ENCODE peak calls at places on chromosome 16, in nine cellular contexts. R, A, X, E, U, K, F, C and D are unnamed samples.

GRCh38 chr16:6363891-6364607 is 968.6 kb upstream of the RBFOX1 start:
- DNase-seq in A (no peak), F (no peak), U (no peak), X (no peak), K (no peak), C (no peak), R (no peak), E (no peak), D (no peak)

GRCh38 chr16:63581560-63581959 is 1540.3 kb downstream of the CDH11 start:
- DNase-seq in E (no peak), X (no peak), A (no peak), C (no peak), F (no peak), U (no peak), R (no peak), K (no peak), D (no peak)

GRCh38 chr16:19607610-19608280 is 52.2 kb downstream of the VPS35L start:
- DNase-seq in U (peak), C (no peak), K (no peak), A (no peak), E (no peak), R (no peak), X (no peak), F (peak), D (no peak)

GRCh38 chr16:58499615-58500328 is at the start of gene NDRG4:
- DNase-seq in C (peak), X (peak), K (no peak), U (peak), R (no peak), A (peak), E (no peak), F (peak), D (peak)

GRCh38 chr16:48617711-48618148 is 7.8 kb upstream of the N4BP1 start:
- DNase-seq in A (peak), F (peak), E (no peak), C (no peak), X (no peak), K (no peak), R (peak), U (no peak), D (no peak)

GRCh38 chr16:8569650-8570338 is 20.5 kb downstream of the TMEM114 start:
- DNase-seq in C (no peak), R (no peak), F (no peak), E (no peak), X (no peak), A (no peak), K (no peak), U (no peak), D (no peak)

GRCh38 chr16:5071681-5072333 is at the start of gene ALG1:
- DNase-seq in F (peak), U (peak), K (peak), E (peak), C (peak), R (peak), X (peak), A (peak), D (peak)

GRCh38 chr16:8590161-8590688 is at the start of gene TMEM114:
- DNase-seq in X (no peak), R (no peak), U (no peak), F (no peak), A (no peak), K (no peak), E (no peak), C (no peak), D (no peak)

GRCh38 chr16:53055603-53056527 is 1.1 kb downstream of the CHD9 start:
- DNase-seq in U (peak), F (peak), E (no peak), X (peak), A (no peak), C (peak), K (peak), R (peak), D (no peak)

GRCh38 chr16:12455287-12455798 is 348.3 kb downstream of the CPPED1 start:
- DNase-seq in X (peak), C (no peak), K (no peak), R (peak), U (peak), F (peak), A (peak), E (no peak), D (peak)

GRCh38 chr16:31869511-31870201 is 4.0 kb upstream of the ZNF267 start:
- DNase-seq in K (no peak), X (peak), F (peak), A (no peak), R (peak), E (peak), C (peak), U (peak), D (no peak)

GRCh38 chr16:60681014-60681413 is 1355.2 kb downstream of the CDH8 start:
- DNase-seq in R (no peak), C (no peak), E (no peak), K (no peak), U (no peak), A (no peak), X (no peak), F (no peak), D (no peak)

GRCh38 chr16:84806256-84806889 is 13.4 kb upstream of the CRISPLD2 start:
- DNase-seq in E (no peak), C (peak), U (peak), X (peak), R (no peak), A (peak), F (peak), K (no peak), D (no peak)

GRCh38 chr16:8589293-8590160 is 784 bp downstream of the TMEM114 start:
- DNase-seq in A (no peak), K (no peak), U (no peak), F (no peak), R (no peak), E (no peak), X (no peak), C (no peak), D (no peak)

GRCh38 chr16:55464375-55464774 is 14.6 kb upstream of the MMP2 start:
- DNase-seq in U (no peak), F (no peak), A (no peak), E (no peak), C (no peak), R (no peak), X (no peak), K (no peak), D (no peak)

GRCh38 chr16:27083861-27084261 is 17.1 kb downstream of the C16orf82 start:
- DNase-seq in A (no peak), C (no peak), E (no peak), R (no peak), F (no peak), X (no peak), U (no peak), K (no peak), D (no peak)

GRCh38 chr16:66849021-66849420 is 4.8 kb downstream of the CA7 start:
- DNase-seq in E (no peak), X (no peak), A (no peak), U (no peak), R (no peak), C (no peak), K (no peak), F (no peak), D (no peak)

GRCh38 chr16:27706156-27706705 is 156.3 kb downstream of the KATNIP start:
- DNase-seq in A (no peak), R (no peak), F (no peak), C (no peak), E (no peak), K (no peak), X (no peak), U (no peak), D (no peak)

GRCh38 chr16:5010576-5011329 is 23.0 kb downstream of the NAGPA start:
- DNase-seq in K (no peak), R (no peak), E (no peak), C (no peak), U (no peak), A (no peak), X (no peak), F (no peak), D (no peak)

GRCh38 chr16:54584121-54584520 is 297.5 kb upstream of the IRX3 start:
- DNase-seq in U (no peak), R (no peak), A (no peak), E (no peak), C (no peak), K (no peak), X (no peak), F (no peak), D (no peak)

GRCh38 chr16:67000384-67001158 is 12.2 kb downstream of the CES4A start:
- DNase-seq in A (peak), E (no peak), C (no peak), F (peak), R (peak), X (no peak), U (peak), K (peak), D (peak)

GRCh38 chr16:58022601-58023371 is 2.8 kb upstream of the MMP15 start:
- DNase-seq in A (peak), F (peak), K (peak), U (peak), C (no peak), R (peak), X (peak), E (peak), D (no peak)

GRCh38 chr16:8674413-8675022 is at the start of gene ABAT:
- DNase-seq in A (peak), E (peak), K (peak), F (peak), X (peak), R (peak), U (peak), C (peak), D (peak)

GRCh38 chr16:78556421-78556820 is 457.0 kb downstream of the WWOX start:
- DNase-seq in A (no peak), E (no peak), U (no peak), X (no peak), F (no peak), R (no peak), K (no peak), C (no peak), D (no peak)

GRCh38 chr16:71914802-71915201 is 19.5 kb downstream of the IST1 start:
- DNase-seq in K (no peak), R (no peak), X (peak), C (no peak), F (no peak), U (no peak), A (no peak), E (no peak), D (no peak)

GRCh38 chr16:55052335-55053070 is 121.8 kb downstream of the IRX5 start:
- DNase-seq in C (no peak), F (no peak), E (no peak), R (no peak), A (no peak), X (no peak), K (no peak), U (no peak), D (no peak)

GRCh38 chr16:2827481-2827790 is 2.7 kb upstream of the ZG16B start:
- DNase-seq in C (no peak), U (no peak), K (no peak), X (no peak), F (no peak), A (no peak), E (no peak), R (no peak), D (no peak)

DNA sequence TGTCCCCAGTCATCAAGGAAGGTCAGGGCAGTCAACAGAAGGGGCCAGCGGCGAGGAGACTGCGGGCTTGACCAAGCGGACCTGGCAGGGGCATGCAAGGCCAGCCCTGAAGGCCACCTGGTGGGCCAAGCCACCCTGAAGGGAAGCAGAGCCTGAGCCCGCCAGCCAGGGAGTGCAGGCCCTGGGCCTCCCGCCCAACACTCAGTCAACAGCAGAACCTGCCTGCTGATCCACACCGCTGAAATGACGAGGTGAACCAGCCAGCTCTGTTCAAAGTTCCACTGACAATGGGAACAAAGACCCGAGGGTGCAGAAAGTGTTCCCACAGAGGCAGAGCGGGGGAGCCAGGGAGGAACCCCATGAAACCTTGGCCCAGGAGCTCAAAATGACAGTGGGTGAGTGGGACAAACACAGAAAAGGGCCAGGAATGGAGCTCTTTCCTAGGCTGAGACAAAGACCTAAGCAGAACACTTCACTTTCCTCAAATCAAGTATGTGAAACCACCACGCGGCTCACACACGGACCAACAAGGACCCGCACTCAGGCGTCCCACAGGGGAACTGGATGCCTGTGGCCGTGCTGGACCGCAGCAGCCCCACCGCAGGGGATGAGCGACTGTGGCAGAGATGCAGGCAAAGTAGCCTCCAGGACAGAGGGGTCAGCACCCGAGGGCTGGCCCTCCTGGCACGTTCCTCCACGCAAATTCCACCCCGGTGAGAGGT is 12.0 kb downstream of the AXIN1 start:
- DNase-seq in U (no peak), C (no peak), R (no peak), K (no peak), A (no peak), X (no peak), F (no peak), E (no peak), D (no peak)
- H3K27ac ChIP-seq in U (no peak), C (no peak), R (no peak), K (no peak), A (no peak), X (no peak), F (no peak), E (no peak), D (no peak)

GRCh38 chr16:70692481-70693203 is 6.8 kb upstream of the MTSS2 start:
- DNase-seq in F (no peak), E (no peak), K (no peak), X (no peak), R (no peak), C (no peak), U (no peak), A (no peak), D (no peak)

GRCh38 chr16:70694517-70695218 is 8.8 kb upstream of the MTSS2 start:
- DNase-seq in F (no peak), K (peak), R (no peak), E (no peak), C (no peak), A (no peak), U (no peak), X (no peak), D (no peak)

GRCh38 chr16:70692130-70692470 is 6.2 kb upstream of the MTSS2 start:
- DNase-seq in F (no peak), A (no peak), R (no peak), E (no peak), C (no peak), K (no peak), U (no peak), X (no peak), D (no peak)

GRCh38 chr16:70694088-70694487 is 8.2 kb upstream of the MTSS2 start:
- DNase-seq in C (peak), U (peak), E (no peak), F (peak), K (peak), R (no peak), A (no peak), X (peak), D (no peak)

DNA sequence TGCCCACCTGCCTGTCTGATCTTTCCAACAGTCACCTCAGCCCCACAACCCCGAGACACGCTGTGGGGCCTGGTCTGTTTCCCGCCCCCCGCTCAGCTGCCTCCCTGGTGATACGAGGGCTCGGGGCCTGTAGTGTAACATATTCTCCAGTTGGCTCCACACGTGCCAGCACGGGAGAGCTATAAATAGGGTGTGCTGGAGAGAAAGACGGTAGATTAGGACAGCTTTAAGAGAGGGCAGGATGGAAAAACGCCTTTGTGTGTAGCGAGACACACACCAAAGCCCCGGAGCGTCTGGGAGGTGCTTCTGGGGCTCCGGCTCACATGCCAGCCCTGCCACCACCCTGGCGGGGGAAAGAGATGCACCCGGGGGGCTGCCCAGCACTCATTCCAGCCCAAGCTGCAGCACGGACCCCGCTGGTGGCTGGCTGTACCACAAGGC is 7.4 kb upstream of the MTSS2 start:
- DNase-seq in X (no peak), U (no peak), K (peak), R (no peak), E (no peak), C (no peak), F (no peak), A (no peak), D (no peak)
- H3K27ac ChIP-seq in X (peak), U (peak), K (peak), R (peak), E (peak), C (peak), F (peak), A (peak), D (peak)

GRCh38 chr16:87762071-87762571 is 3.7 kb downstream of the KLHDC4 start:
- DNase-seq in A (no peak), E (no peak), U (no peak), F (no peak), R (no peak), K (no peak), X (no peak), C (no peak), D (no peak)
- H3K27ac ChIP-seq in A (no peak), E (no peak), U (no peak), F (no peak), R (no peak), K (no peak), X (no peak), C (no peak), D (no peak)

GRCh38 chr16:24738895-24739294 is 9.4 kb downstream of the TNRC6A start:
- DNase-seq in X (no peak), C (no peak), A (no peak), E (no peak), U (no peak), K (no peak), R (no peak), F (no peak), D (no peak)

GRCh38 chr16:24737391-24737871 is 8.0 kb downstream of the TNRC6A start:
- DNase-seq in R (no peak), C (no peak), F (peak), E (no peak), U (peak), A (no peak), X (peak), K (no peak), D (no peak)

GRCh38 chr16:24737916-24738594 is 8.6 kb downstream of the TNRC6A start:
- DNase-seq in F (no peak), K (no peak), U (no peak), C (no peak), R (no peak), E (no peak), A (no peak), X (no peak), D (no peak)

GRCh38 chr16:24734382-24734781 is 4.9 kb downstream of the TNRC6A start:
- DNase-seq in A (no peak), R (no peak), F (peak), K (no peak), U (no peak), C (peak), X (no peak), E (no peak), D (no peak)

GRCh38 chr16:24736758-24737157 is 7.3 kb downstream of the TNRC6A start:
- DNase-seq in K (no peak), E (no peak), R (no peak), A (no peak), U (no peak), X (no peak), C (no peak), F (no peak), D (no peak)
- H3K27ac ChIP-seq in K (peak), E (peak), R (no peak), A (peak), U (peak), X (peak), C (no peak), F (peak), D (no peak)

DNA sequence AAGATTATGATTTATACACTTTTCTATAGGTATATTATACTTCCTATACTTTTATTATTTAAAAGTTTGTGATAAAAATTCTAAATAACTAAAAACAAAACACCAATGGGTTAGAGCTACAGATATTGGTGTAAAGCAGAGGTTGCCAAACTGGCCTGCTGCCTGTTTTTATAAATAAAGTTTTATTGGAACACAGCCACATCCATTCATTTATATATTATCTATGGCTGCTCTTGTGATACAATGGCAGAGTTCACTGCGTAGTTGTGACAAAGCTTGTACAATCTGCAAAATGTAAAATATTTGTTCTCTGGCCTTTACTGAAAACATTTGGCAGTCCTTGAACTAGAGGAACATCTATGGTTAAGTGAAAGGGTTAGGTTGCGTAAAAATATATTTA is 208.7 kb downstream of the PRKCB start:
- DNase-seq in U (no peak), X (no peak), F (no peak), C (no peak), A (no peak), K (no peak), E (no peak), R (no peak), D (no peak)
- H3K27ac ChIP-seq in U (no peak), X (no peak), F (no peak), C (no peak), A (no peak), K (no peak), E (no peak), R (no peak), D (no peak)

GRCh38 chr16:50371036-50371716 is 2.4 kb upstream of the BRD7 start:
- DNase-seq in U (no peak), K (no peak), X (no peak), A (no peak), F (no peak), R (no peak), C (no peak), E (no peak), D (no peak)

GRCh38 chr16:50366126-50366525 is 2.7 kb downstream of the BRD7 start:
- DNase-seq in K (no peak), C (no peak), R (no peak), U (no peak), A (no peak), E (no peak), F (no peak), X (no peak), D (no peak)

GRCh38 chr16:50368410-50369132 is at the start of gene BRD7:
- DNase-seq in A (peak), C (no peak), R (no peak), F (peak), U (peak), E (no peak), K (peak), X (peak), D (peak)

GRCh38 chr16:50369133-50369804 is 481 bp upstream of the BRD7 start:
- DNase-seq in R (no peak), U (no peak), X (peak), K (no peak), E (no peak), A (no peak), C (no peak), F (no peak), D (no peak)

GRCh38 chr16:50367777-50368409 is 895 bp downstream of the BRD7 start:
- DNase-seq in F (no peak), K (no peak), U (peak), C (no peak), X (no peak), E (peak), A (no peak), R (no peak), D (no peak)
- H3K27ac ChIP-seq in F (peak), K (peak), U (no peak), C (no peak), X (peak), E (peak), A (peak), R (peak), D (no peak)